ENCODE peak calls at places on chromosome 2, in eight cellular contexts. U is nephron progenitor cell; Q is WTC11; J is AG09319; P is DMS153; K is A549; D is SW 1271; E is activated CD4-positive, alpha-beta T cell treated with anti-CD3 and anti-CD28 coated beads for 24 hours. T is an unnamed sample.

GRCh38 chr2:181667234-181667633 is 10.3 kb upstream of the CERKL start:
- DNase-seq in U (no peak), D (no peak), J (no peak), Q (no peak), E (no peak), P (no peak), K (no peak), T (no peak)

GRCh38 chr2:234686088-234686890 is 189.4 kb upstream of the ARL4C start:
- DNase-seq in E (no peak), P (no peak), K (peak), D (no peak), U (peak), J (no peak), Q (peak), T (peak)

GRCh38 chr2:58206785-58207184 is 34.3 kb downstream of the FANCL start:
- DNase-seq in P (no peak), Q (no peak), E (no peak), J (no peak), K (no peak), U (no peak), D (no peak), T (no peak)

GRCh38 chr2:47602996-47603395 is 179.9 kb upstream of the MSH6 start:
- DNase-seq in P (no peak), U (no peak), E (no peak), K (peak), Q (no peak), D (no peak), J (no peak), T (no peak)

GRCh38 chr2:112692496-112692911 is 28.3 kb upstream of the NT5DC4 start:
- DNase-seq in P (peak), U (no peak), Q (no peak), K (peak), E (peak), J (peak), D (peak), T (no peak)

GRCh38 chr2:70085711-70086277 is 1.5 kb upstream of the PCBP1 start:
- DNase-seq in J (no peak), E (no peak), Q (no peak), K (no peak), U (no peak), P (no peak), D (no peak), T (no peak)

GRCh38 chr2:10550206-10551001 is 102.3 kb upstream of the ODC1 start:
- DNase-seq in E (no peak), Q (no peak), U (no peak), J (no peak), P (peak), K (no peak), D (no peak), T (peak)

GRCh38 chr2:190574169-190574568 is 39.6 kb upstream of the NEMP2 start:
- DNase-seq in D (no peak), K (peak), E (no peak), P (no peak), Q (no peak), U (no peak), J (no peak), T (no peak)